ENCODE peak calls at places on chromosome 12, in four cellular contexts. D is IMR-90, N is upper lobe of right lung, P is psoas muscle. C is an unnamed sample. For H3K9me3 and H3K4me1, the result is how much of the 10 kb centered on the place peaks cover.

GRCh38 chr12:95763809-95764253 is 26.7 kb downstream of the NTN4 start:
- DNase-seq in D (peak), N (no peak), P (peak), C (peak)

GRCh38 chr12:93550748-93551611 is 21.5 kb upstream of the SOCS2 start:
- DNase-seq in D (no peak), N (no peak), P (no peak), C (no peak)

GRCh38 chr12:54251667-54252284 is 28.1 kb downstream of the CBX5 start:
- DNase-seq in D (peak), N (no peak), P (no peak), C (no peak)

GRCh38 chr12:99131761-99132199 is 486.7 kb downstream of the APAF1 start:
- DNase-seq in D (no peak), N (peak), P (peak), C (no peak)

GRCh38 chr12:96399081-96399918 is 939 bp downstream of the CDK17 start:
- DNase-seq in D (peak), N (peak), P (peak), C (peak)

GRCh38 chr12:92553389-92553788 is 149.4 kb upstream of the PLEKHG7 start:
- DNase-seq in D (no peak), N (no peak), P (no peak), C (no peak)

GRCh38 chr12:91064640-91065039 is 6.8 kb upstream of the KERA start:
- DNase-seq in D (no peak), N (no peak), P (no peak), C (no peak)

GRCh38 chr12:116691205-116691604 is 46.7 kb downstream of the SPRING1 start:
- DNase-seq in D (no peak), N (no peak), P (no peak), C (no peak)

GRCh38 chr12:87853448-87854003 is 175.7 kb downstream of the C12orf50 start:
- DNase-seq in D (no peak), N (no peak), P (no peak), C (no peak)

GRCh38 chr12:57661376-57661775 is 28.4 kb upstream of the B4GALNT1 start:
- DNase-seq in D (no peak), N (no peak), P (no peak), C (no peak)
- H3K9me3 ChIP-seq in D (under half), N (under half), P (under half), C (under half)

GRCh38 chr12:89350661-89351488 is 1.4 kb downstream of the DUSP6 start:
- DNase-seq in D (no peak), N (peak), P (peak), C (no peak)

GRCh38 chr12:89350260-89350659 is 2.0 kb downstream of the DUSP6 start:
- DNase-seq in D (no peak), N (no peak), P (no peak), C (no peak)

GRCh38 chr12:89348894-89349669 is 3.2 kb downstream of the DUSP6 start:
- DNase-seq in D (no peak), N (no peak), P (no peak), C (no peak)

GRCh38 chr12:89351489-89352241 is 636 bp downstream of the DUSP6 start:
- DNase-seq in D (peak), N (peak), P (peak), C (no peak)

DNA sequence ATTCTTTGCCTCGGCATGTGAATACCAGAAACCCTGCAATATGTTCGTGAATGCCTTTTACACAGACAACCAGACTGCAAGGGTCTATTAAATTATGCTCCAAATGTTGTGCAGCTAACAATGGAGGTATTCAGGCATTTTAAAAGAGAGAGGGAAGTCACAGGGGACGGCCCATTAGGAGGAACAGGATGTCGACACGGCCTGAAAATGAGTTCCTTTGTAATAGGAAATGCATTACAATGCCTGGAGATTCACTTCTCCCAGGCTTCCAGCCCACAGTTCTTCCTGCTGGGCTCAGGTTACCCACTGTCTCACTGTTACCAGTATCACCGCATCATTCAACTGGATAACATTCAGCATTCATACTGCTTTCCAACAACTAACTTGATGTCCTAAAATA is 2.5 kb downstream of the DUSP6 start:
- DNase-seq in D (peak), N (no peak), P (peak), C (no peak)
- H3K4me1 ChIP-seq in D (under half), N (under half), P (under half), C (under half)

GRCh38 chr12:34346372-34347034 is 324.2 kb downstream of the ALG10 start:
- DNase-seq in D (no peak), N (no peak), P (no peak), C (no peak)
- H3K9me3 ChIP-seq in D (under half), N (under half), P (under half), C (under half)

GRCh38 chr12:122861586-122861970 is 26.3 kb downstream of the HIP1R start:
- DNase-seq in D (no peak), N (peak), P (no peak), C (no peak)
- H3K4me1 ChIP-seq in D (under half), N (under half), P (under half), C (under half)

GRCh38 chr12:132923356-132923909 is 32.7 kb downstream of the ZNF605 start:
- DNase-seq in D (no peak), N (no peak), P (no peak), C (no peak)
- H3K9me3 ChIP-seq in D (half or more), N (half or more), P (half or more), C (half or more)

GRCh38 chr12:108862588-108862959 is 5.2 kb upstream of the SSH1 start:
- DNase-seq in D (no peak), N (no peak), P (no peak), C (no peak)

GRCh38 chr12:108859923-108860291 is 2.5 kb upstream of the SSH1 start:
- DNase-seq in D (no peak), N (no peak), P (no peak), C (no peak)

GRCh38 chr12:108865169-108865568 is 7.8 kb upstream of the SSH1 start:
- DNase-seq in D (no peak), N (no peak), P (no peak), C (no peak)

GRCh38 chr12:108860443-108860842 is 3.1 kb upstream of the SSH1 start:
- DNase-seq in D (no peak), N (no peak), P (no peak), C (no peak)

DNA sequence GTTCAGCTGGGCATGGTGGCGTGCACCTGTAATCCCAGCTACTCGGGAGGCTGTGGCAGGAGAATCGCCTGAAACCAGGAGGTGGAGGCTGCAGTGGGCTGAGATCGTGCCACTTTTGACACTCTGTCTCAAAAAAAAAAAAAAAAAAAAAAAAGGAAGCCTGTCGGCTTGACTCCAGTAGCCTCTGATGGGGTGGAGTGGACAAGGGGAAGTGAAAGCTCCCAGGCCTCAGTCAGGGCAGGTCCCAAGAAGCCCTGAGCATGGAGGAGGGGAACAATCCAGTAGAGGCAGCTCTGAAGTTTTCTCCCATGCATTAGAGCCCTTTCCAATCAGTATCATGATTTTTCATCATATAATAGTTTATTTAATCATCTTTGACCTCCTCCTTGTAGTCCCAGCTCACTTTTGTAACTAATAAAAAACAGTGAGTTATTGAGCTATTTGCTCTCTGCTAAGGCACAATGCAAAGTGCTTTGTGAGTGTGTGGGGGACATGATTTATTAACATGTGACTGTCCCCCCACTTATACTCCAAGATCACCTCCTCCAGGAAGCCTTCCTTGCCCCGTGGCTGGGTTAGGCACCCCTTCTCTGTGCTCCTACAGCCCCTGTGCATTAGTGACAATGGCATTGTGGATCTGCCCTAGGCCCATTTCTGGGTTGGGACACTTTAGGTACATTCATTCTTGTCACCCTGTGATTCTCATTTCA is 4.7 kb upstream of the SSH1 start:
- DNase-seq in D (no peak), N (no peak), P (no peak), C (no peak)
- H3K4me1 ChIP-seq in D (under half), N (under half), P (under half), C (under half)

GRCh38 chr12:126663304-126664094 is 1598.3 kb downstream of the AACS start:
- DNase-seq in D (no peak), N (no peak), P (no peak), C (no peak)

GRCh38 chr12:126668538-126668937 is 1598.4 kb upstream of the TMEM132C start:
- DNase-seq in D (no peak), N (no peak), P (no peak), C (no peak)

GRCh38 chr12:126668961-126669360 is 1598.0 kb upstream of the TMEM132C start:
- DNase-seq in D (no peak), N (no peak), P (no peak), C (no peak)

GRCh38 chr12:126667340-126667739 is 1599.6 kb upstream of the TMEM132C start:
- DNase-seq in D (no peak), N (no peak), P (no peak), C (no peak)
- H3K9me3 ChIP-seq in D (under half), N (under half), P (under half), C (under half)

GRCh38 chr12:6222009-6222702 is 22.0 kb downstream of the CD9 start:
- DNase-seq in D (no peak), N (no peak), P (no peak), C (no peak)

GRCh38 chr12:6223545-6223944 is 23.3 kb downstream of the CD9 start:
- DNase-seq in D (no peak), N (no peak), P (no peak), C (no peak)

GRCh38 chr12:6218526-6218925 is 18.3 kb downstream of the CD9 start:
- DNase-seq in D (no peak), N (no peak), P (no peak), C (no peak)

GRCh38 chr12:6219980-6220379 is 19.8 kb downstream of the CD9 start:
- DNase-seq in D (no peak), N (no peak), P (no peak), C (no peak)

GRCh38 chr12:6221146-6221545 is 20.9 kb downstream of the CD9 start:
- DNase-seq in D (no peak), N (no peak), P (no peak), C (no peak)
- H3K4me1 ChIP-seq in D (under half), N (half or more), P (under half), C (half or more)

C was measured in thoracic aorta.